ENCODE peak calls at places on chromosomes 16 and 17, in four cellular contexts. M is IMR-90, L is right atrium auricular region, B is HCT116. N is an unnamed sample.

GRCh38 chr17:17344507-17345293 is 41.5 kb downstream of the NT5M start:
- DNase-seq in L (no peak), M (no peak), B (no peak), N (peak; percentile 61)

GRCh38 chr16:84105286-84105815 is 11.4 kb downstream of the MBTPS1 start:
- DNase-seq in L (no peak), B (no peak), M (no peak), N (no peak)

GRCh38 chr16:83915491-83915890 is 16.6 kb downstream of the MLYCD start:
- DNase-seq in M (no peak), L (no peak), B (no peak), N (no peak)

GRCh38 chr16:56610017-56610608 is 1.7 kb downstream of the MT2A start:
- DNase-seq in M (peak; percentile 97), B (peak; percentile 75), L (peak; percentile 85), N (peak; percentile 80)

GRCh38 chr16:4837733-4838501 is 9.2 kb downstream of the GLYR1 start:
- DNase-seq in L (no peak), B (no peak), M (no peak), N (no peak)

GRCh38 chr16:65634291-65634690 is 512.4 kb upstream of the CDH11 start:
- DNase-seq in L (no peak), M (peak; percentile 4), B (no peak), N (no peak)

GRCh38 chr17:67608691-67609090 is 109.0 kb upstream of the NOL11 start:
- DNase-seq in L (no peak), M (peak; percentile 91), B (no peak), N (no peak)

GRCh38 chr17:57687642-57688041 is 57.5 kb downstream of the CCDC182 start:
- DNase-seq in B (no peak), L (no peak), M (no peak), N (no peak)

GRCh38 chr17:79905832-79906231 is 66.6 kb upstream of the CBX4 start:
- DNase-seq in B (peak; percentile 80), M (no peak), L (no peak), N (no peak)

GRCh38 chr16:69839798-69840409 is 77.8 kb downstream of the WWP2 start:
- DNase-seq in M (no peak), L (no peak), B (no peak), N (no peak)

GRCh38 chr16:59341368-59341767 is 607.3 kb upstream of the GOT2 start:
- DNase-seq in B (no peak), M (no peak), L (no peak), N (no peak)

GRCh38 chr17:6713918-6714271 is 726 bp upstream of the SLC13A5 start:
- DNase-seq in L (no peak), B (no peak), M (no peak), N (no peak)

GRCh38 chr16:68064791-68065365 is 20.3 kb upstream of the NFATC3 start:
- DNase-seq in L (peak; percentile 77), M (peak; percentile 91), B (peak; percentile 28), N (peak; percentile 92)

GRCh38 chr17:50684612-50685333 is 22.9 kb downstream of the ANKRD40 start:
- DNase-seq in L (no peak), M (no peak), B (no peak), N (no peak)

GRCh38 chr17:50687200-50688066 is 20.3 kb downstream of the ANKRD40 start:
- DNase-seq in B (no peak), M (no peak), L (no peak), N (no peak)

GRCh38 chr17:50685334-50685665 is 22.4 kb downstream of the ANKRD40 start:
- DNase-seq in L (no peak), M (no peak), B (no peak), N (no peak)

GRCh38 chr17:50684288-50684611 is 23.5 kb downstream of the ANKRD40 start:
- DNase-seq in M (no peak), B (no peak), L (no peak), N (no peak)

GRCh38 chr17:50685691-50686493 is 21.8 kb downstream of the ANKRD40 start:
- DNase-seq in M (no peak), L (no peak), B (no peak), N (no peak)
- H3K4me1 ChIP-seq in M (peaks cover 37% of the 10 kb centered on the region), L (no peaks in the 10 kb centered on the region), B (peaks cover 84% of the 10 kb centered on the region), N (peaks cover 25% of the 10 kb centered on the region)

DNA sequence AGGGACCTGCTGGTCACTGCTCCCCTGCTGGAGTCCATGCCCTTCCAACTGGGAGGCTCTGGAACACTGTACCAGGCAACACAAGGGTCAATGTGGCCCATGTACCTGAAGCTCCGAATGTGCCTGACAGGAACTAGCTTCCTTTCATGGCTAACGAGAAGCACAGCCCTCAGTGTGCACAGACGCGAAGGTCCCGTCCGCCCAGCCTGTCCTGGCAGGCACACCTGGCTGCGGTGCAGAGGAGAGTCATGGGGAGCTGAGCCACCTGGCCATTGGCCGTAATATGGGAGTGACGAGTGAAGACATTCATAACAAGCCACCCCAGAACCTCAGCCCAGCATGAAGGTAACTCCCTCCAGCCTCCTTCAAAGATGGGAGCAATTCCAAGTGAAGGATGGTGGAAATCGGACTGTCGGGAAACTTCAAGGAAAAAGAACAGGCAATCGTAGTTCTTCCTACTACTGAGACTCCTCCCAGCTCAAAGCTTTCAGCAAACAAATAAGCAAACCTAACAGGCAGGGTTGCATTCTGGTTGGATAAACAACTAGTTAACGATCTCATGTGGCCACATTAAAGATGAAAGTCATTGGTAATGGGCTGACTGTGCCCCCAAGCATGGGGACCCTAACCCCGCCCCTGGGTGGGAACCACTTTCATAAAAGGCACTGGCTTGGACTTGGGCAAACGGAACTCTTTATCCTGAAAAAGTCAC is 13.2 kb downstream of the TMEM11 start:
- DNase-seq in B (no peak), M (no peak), L (no peak), N (no peak)
- H3K4me1 ChIP-seq in B (no peaks in the 10 kb centered on the region), M (peaks cover 2% of the 10 kb centered on the region), L (no peaks in the 10 kb centered on the region), N (no peaks in the 10 kb centered on the region)

GRCh38 chr17:50686494-50687199 is 21.1 kb downstream of the ANKRD40 start:
- DNase-seq in L (peak; percentile 85), B (peak; percentile 92), M (peak; percentile 61), N (no peak)
- H3K4me1 ChIP-seq in L (no peaks in the 10 kb centered on the region), B (peaks cover 83% of the 10 kb centered on the region), M (peaks cover 32% of the 10 kb centered on the region), N (peaks cover 22% of the 10 kb centered on the region)

DNA sequence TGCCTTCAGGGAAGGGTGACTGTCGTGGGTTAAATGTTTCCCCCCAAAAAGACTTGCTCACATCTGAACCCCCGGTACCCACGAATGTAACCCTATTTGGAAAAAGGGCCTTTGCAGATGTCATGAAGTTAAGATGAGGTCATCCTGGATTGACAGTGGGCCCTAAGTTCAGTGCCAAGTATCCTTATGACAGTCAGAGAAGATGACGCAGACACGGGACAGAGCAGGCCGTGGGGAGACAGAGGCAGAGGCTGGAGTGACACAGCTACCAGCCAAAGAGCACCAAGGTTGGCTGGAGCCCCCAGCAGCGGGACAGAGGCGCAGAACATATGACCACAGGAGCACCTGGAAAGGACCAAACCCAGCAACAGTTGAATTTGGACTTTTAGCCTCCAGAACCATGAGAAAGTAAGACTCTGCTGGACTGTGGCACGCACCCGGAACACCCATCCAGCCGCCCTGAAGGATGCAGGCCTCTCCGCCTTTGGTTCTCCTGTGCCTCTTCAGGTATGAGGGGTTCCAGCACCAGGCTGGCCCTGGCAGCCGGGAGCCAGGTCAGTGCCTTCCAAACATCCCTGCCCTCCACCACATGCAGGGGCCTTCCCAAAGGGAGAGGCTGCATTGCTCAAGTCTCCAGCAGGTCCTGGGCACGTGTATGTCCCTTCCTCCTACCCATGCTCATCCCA is 104.0 kb downstream of the FOXL1 start:
- DNase-seq in M (no peak), B (no peak), L (no peak), N (no peak)
- H3K4me1 ChIP-seq in M (peaks cover 8% of the 10 kb centered on the region), B (no peaks in the 10 kb centered on the region), L (no peaks in the 10 kb centered on the region), N (no peaks in the 10 kb centered on the region)

GRCh38 chr17:49604314-49604869 is 28.7 kb downstream of the NXPH3 start:
- DNase-seq in L (no peak), M (no peak), B (no peak), N (no peak)
- H3K4me1 ChIP-seq in L (no peaks in the 10 kb centered on the region), M (no peaks in the 10 kb centered on the region), B (no peaks in the 10 kb centered on the region), N (no peaks in the 10 kb centered on the region)

DNA sequence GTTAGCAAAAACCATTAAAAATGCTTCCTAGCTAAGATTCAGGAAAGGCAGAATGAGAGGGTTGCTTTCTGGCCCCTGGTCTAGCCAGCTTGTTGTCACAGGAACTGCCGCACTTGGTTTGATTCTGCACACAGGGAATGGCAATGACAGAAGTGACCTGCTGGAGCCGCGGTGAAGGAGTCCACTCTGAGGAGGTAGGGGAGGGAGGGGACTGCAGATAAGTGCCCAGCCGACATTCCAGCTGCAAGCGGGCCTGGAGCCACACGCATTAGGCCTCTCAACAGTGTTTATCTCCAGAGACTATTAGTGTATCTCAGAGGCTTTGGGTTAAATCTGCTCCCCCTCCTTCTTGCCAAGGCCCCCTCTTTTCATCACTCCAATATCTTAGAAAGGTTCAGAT is 38.6 kb downstream of the CDRT15 start:
- DNase-seq in L (no peak), B (no peak), M (no peak), N (no peak)
- H3K4me1 ChIP-seq in L (no peaks in the 10 kb centered on the region), B (no peaks in the 10 kb centered on the region), M (no peaks in the 10 kb centered on the region), N (peaks cover 93% of the 10 kb centered on the region)

GRCh38 chr16:89292443-89293078 is 75.1 kb downstream of the ZNF778 start:
- DNase-seq in M (no peak), B (no peak), L (no peak), N (no peak)

GRCh38 chr16:89295071-89295900 is 77.8 kb downstream of the ZNF778 start:
- DNase-seq in B (no peak), M (no peak), L (no peak), N (no peak)

GRCh38 chr16:89293276-89294143 is 76.0 kb downstream of the ZNF778 start:
- DNase-seq in L (no peak), M (peak; percentile 12), B (no peak), N (no peak)

GRCh38 chr16:89295915-89296314 is 78.4 kb downstream of the ZNF778 start:
- DNase-seq in M (no peak), B (no peak), L (no peak), N (no peak)

GRCh38 chr16:89294486-89294885 is 77.0 kb downstream of the ZNF778 start:
- DNase-seq in B (no peak), M (no peak), L (no peak), N (no peak)
- H3K4me1 ChIP-seq in B (no peaks in the 10 kb centered on the region), M (peaks cover 11% of the 10 kb centered on the region), L (no peaks in the 10 kb centered on the region), N (peaks cover 50% of the 10 kb centered on the region)

GRCh38 chr17:45225964-45226530 is 4.4 kb downstream of the FMNL1 start:
- DNase-seq in B (no peak), M (no peak), L (peak; percentile 77), N (peak; percentile 99)

GRCh38 chr17:45224671-45225050 is 3.0 kb downstream of the FMNL1 start:
- DNase-seq in B (no peak), L (no peak), M (no peak), N (peak; percentile 88)

GRCh38 chr17:45223541-45224528 is 2.1 kb downstream of the FMNL1 start:
- DNase-seq in B (no peak), L (no peak), M (no peak), N (peak; percentile 80)

GRCh38 chr17:45226620-45227019 is 4.9 kb downstream of the FMNL1 start:
- DNase-seq in B (no peak), L (no peak), M (no peak), N (no peak)

DNA sequence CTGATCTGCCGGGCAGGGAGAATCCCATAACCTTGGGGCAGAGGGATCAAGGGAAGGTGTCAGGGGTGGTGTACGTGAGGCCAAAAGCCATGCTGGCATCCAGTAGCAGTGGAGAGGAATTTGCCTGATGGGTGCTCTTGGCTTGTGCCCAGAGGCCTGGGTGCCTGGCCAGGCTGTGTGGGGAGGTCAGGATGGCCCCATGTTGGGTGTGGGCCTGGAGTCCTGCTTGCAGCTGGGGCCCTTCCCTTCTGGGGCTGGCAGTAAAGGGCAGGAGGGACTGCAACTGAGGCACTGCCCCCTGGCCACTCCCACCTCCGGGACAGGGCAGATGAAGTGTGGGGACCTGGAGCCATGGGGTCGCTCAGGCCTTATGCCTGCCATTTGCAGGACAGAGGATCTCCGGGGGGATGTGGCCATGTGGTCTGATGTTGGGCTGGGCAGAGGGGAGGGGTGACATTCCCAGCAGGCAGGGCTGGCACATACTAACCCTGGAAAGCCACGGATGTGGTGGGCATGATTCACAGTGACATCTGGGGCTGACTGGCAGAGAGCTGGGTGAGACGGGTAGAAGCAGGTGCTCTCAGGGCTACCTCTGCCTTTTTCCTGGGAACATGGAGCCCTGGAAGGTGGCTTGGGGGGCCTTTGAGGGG is 3.5 kb downstream of the FMNL1 start:
- DNase-seq in M (no peak), L (no peak), B (no peak), N (peak; percentile 86)
- H3K4me1 ChIP-seq in M (peaks cover 35% of the 10 kb centered on the region), L (no peaks in the 10 kb centered on the region), B (peaks cover 19% of the 10 kb centered on the region), N (peaks cover 61% of the 10 kb centered on the region)

N was measured in spleen.